ENCODE peak calls at places on chromosomes 13 and 19, in five cellular contexts. One of them, this sample, is unnamed.

GRCh38 chr13:47413112-47413511 is 516.3 kb upstream of the HTR2A start:
- DNase-seq in breast epithelium: no peak
- DNase-seq in foreskin fibroblast: peak
- DNase-seq in brain microvascular endothelial cell: no peak
- DNase-seq in fibroblast of mammary gland: peak
- DNase-seq in this sample: no peak

GRCh38 chr19:38617764-38618589 is at the start of gene MAP4K1:
- DNase-seq in breast epithelium: no peak
- DNase-seq in foreskin fibroblast: no peak
- DNase-seq in brain microvascular endothelial cell: no peak
- DNase-seq in fibroblast of mammary gland: no peak
- DNase-seq in this sample: no peak

GRCh38 chr19:49684251-49684982 is 5.0 kb upstream of the ADM5 start:
- DNase-seq in breast epithelium: no peak
- DNase-seq in foreskin fibroblast: no peak
- DNase-seq in brain microvascular endothelial cell: no peak
- DNase-seq in fibroblast of mammary gland: no peak
- DNase-seq in this sample: no peak

GRCh38 chr13:42495751-42496150 is 78.2 kb upstream of the TNFSF11 start:
- DNase-seq in breast epithelium: no peak
- DNase-seq in foreskin fibroblast: no peak
- DNase-seq in brain microvascular endothelial cell: no peak
- DNase-seq in fibroblast of mammary gland: no peak
- DNase-seq in this sample: no peak

GRCh38 chr19:47509973-47510372 is 4.9 kb downstream of the NAPA start:
- DNase-seq in breast epithelium: peak
- DNase-seq in foreskin fibroblast: no peak
- DNase-seq in brain microvascular endothelial cell: no peak
- DNase-seq in fibroblast of mammary gland: no peak
- DNase-seq in this sample: no peak

GRCh38 chr13:99442273-99442895 is 58.9 kb upstream of the TM9SF2 start:
- DNase-seq in breast epithelium: no peak
- DNase-seq in foreskin fibroblast: no peak
- DNase-seq in brain microvascular endothelial cell: peak
- DNase-seq in fibroblast of mammary gland: peak
- DNase-seq in this sample: peak

GRCh38 chr13:56736966-56737365 is 403.8 kb upstream of the PRR20A start:
- DNase-seq in breast epithelium: no peak
- DNase-seq in foreskin fibroblast: no peak
- DNase-seq in brain microvascular endothelial cell: no peak
- DNase-seq in fibroblast of mammary gland: no peak
- DNase-seq in this sample: no peak

GRCh38 chr13:38824342-38824741 is 137.5 kb downstream of the FREM2 start:
- DNase-seq in breast epithelium: no peak
- DNase-seq in foreskin fibroblast: no peak
- DNase-seq in brain microvascular endothelial cell: no peak
- DNase-seq in fibroblast of mammary gland: no peak
- DNase-seq in this sample: no peak

GRCh38 chr13:69553976-69554375 is 553.6 kb upstream of the ATXN8OS start:
- DNase-seq in breast epithelium: no peak
- DNase-seq in foreskin fibroblast: no peak
- DNase-seq in brain microvascular endothelial cell: no peak
- DNase-seq in fibroblast of mammary gland: no peak
- DNase-seq in this sample: no peak

GRCh38 chr13:112464720-112465119 is 88.6 kb downstream of the SPACA7 start:
- DNase-seq in breast epithelium: no peak
- DNase-seq in foreskin fibroblast: no peak
- DNase-seq in brain microvascular endothelial cell: no peak
- DNase-seq in fibroblast of mammary gland: no peak
- DNase-seq in this sample: no peak

GRCh38 chr13:32011971-32012370 is 19.6 kb upstream of the FRY start:
- DNase-seq in breast epithelium: no peak
- DNase-seq in foreskin fibroblast: no peak
- DNase-seq in brain microvascular endothelial cell: no peak
- DNase-seq in fibroblast of mammary gland: no peak
- DNase-seq in this sample: no peak

GRCh38 chr13:97288486-97288900 is 66.4 kb downstream of the MBNL2 start:
- DNase-seq in breast epithelium: no peak
- DNase-seq in foreskin fibroblast: no peak
- DNase-seq in brain microvascular endothelial cell: no peak
- DNase-seq in fibroblast of mammary gland: no peak
- DNase-seq in this sample: no peak

GRCh38 chr13:100459747-100460146 is 128.8 kb downstream of the GGACT start:
- DNase-seq in breast epithelium: no peak
- DNase-seq in foreskin fibroblast: no peak
- DNase-seq in brain microvascular endothelial cell: no peak
- DNase-seq in fibroblast of mammary gland: no peak
- DNase-seq in this sample: no peak

GRCh38 chr13:48600374-48601364 is 53.1 kb upstream of the CYSLTR2 start:
- DNase-seq in breast epithelium: no peak
- DNase-seq in foreskin fibroblast: no peak
- DNase-seq in brain microvascular endothelial cell: peak
- DNase-seq in fibroblast of mammary gland: peak
- DNase-seq in this sample: peak

GRCh38 chr19:1438933-1439358 is 750 bp downstream of the RPS15 start:
- DNase-seq in breast epithelium: no peak
- DNase-seq in foreskin fibroblast: no peak
- DNase-seq in brain microvascular endothelial cell: no peak
- DNase-seq in fibroblast of mammary gland: no peak
- DNase-seq in this sample: no peak

GRCh38 chr19:28710278-28710677 is 502.7 kb downstream of the UQCRFS1 start:
- DNase-seq in breast epithelium: no peak
- DNase-seq in foreskin fibroblast: peak
- DNase-seq in brain microvascular endothelial cell: no peak
- DNase-seq in fibroblast of mammary gland: peak
- DNase-seq in this sample: peak

GRCh38 chr19:15508035-15508710 is at the start of gene CYP4F22:
- DNase-seq in breast epithelium: no peak
- DNase-seq in foreskin fibroblast: no peak
- DNase-seq in brain microvascular endothelial cell: no peak
- DNase-seq in fibroblast of mammary gland: no peak
- DNase-seq in this sample: no peak

GRCh38 chr19:7421941-7422744 is 66.7 kb downstream of the PEX11G start:
- DNase-seq in breast epithelium: no peak
- DNase-seq in foreskin fibroblast: no peak
- DNase-seq in brain microvascular endothelial cell: no peak
- DNase-seq in fibroblast of mammary gland: no peak
- DNase-seq in this sample: no peak

GRCh38 chr13:35379663-35380062 is 96.8 kb downstream of the MAB21L1 start:
- DNase-seq in breast epithelium: no peak
- DNase-seq in foreskin fibroblast: no peak
- DNase-seq in brain microvascular endothelial cell: no peak
- DNase-seq in fibroblast of mammary gland: no peak
- DNase-seq in this sample: no peak

GRCh38 chr19:2038284-2039081 is 12.6 kb downstream of the MKNK2 start:
- DNase-seq in breast epithelium: no peak
- DNase-seq in foreskin fibroblast: no peak
- DNase-seq in brain microvascular endothelial cell: no peak
- DNase-seq in fibroblast of mammary gland: no peak
- DNase-seq in this sample: no peak

GRCh38 chr19:57053401-57053800 is 66.4 kb upstream of the USP29 start:
- DNase-seq in breast epithelium: no peak
- DNase-seq in foreskin fibroblast: no peak
- DNase-seq in brain microvascular endothelial cell: no peak
- DNase-seq in fibroblast of mammary gland: no peak
- DNase-seq in this sample: no peak

GRCh38 chr19:16066611-16067104 is 9.6 kb upstream of the TPM4 start:
- DNase-seq in breast epithelium: no peak
- DNase-seq in foreskin fibroblast: peak
- DNase-seq in brain microvascular endothelial cell: peak
- DNase-seq in fibroblast of mammary gland: peak
- DNase-seq in this sample: peak

GRCh38 chr13:73198888-73199497 is 140.2 kb downstream of the KLF5 start:
- DNase-seq in breast epithelium: no peak
- DNase-seq in foreskin fibroblast: no peak
- DNase-seq in brain microvascular endothelial cell: no peak
- DNase-seq in fibroblast of mammary gland: no peak
- DNase-seq in this sample: no peak

GRCh38 chr19:18605546-18606280 is 886 bp downstream of the CRLF1 start:
- DNase-seq in breast epithelium: no peak
- DNase-seq in foreskin fibroblast: no peak
- DNase-seq in brain microvascular endothelial cell: no peak
- DNase-seq in fibroblast of mammary gland: no peak
- DNase-seq in this sample: no peak
- H3K4me3 ChIP-seq in breast epithelium: peak
- H3K4me3 ChIP-seq in foreskin fibroblast: peak
- H3K4me3 ChIP-seq in brain microvascular endothelial cell: peak
- H3K4me3 ChIP-seq in fibroblast of mammary gland: no peak
- H3K4me3 ChIP-seq in this sample: peak

DNA sequence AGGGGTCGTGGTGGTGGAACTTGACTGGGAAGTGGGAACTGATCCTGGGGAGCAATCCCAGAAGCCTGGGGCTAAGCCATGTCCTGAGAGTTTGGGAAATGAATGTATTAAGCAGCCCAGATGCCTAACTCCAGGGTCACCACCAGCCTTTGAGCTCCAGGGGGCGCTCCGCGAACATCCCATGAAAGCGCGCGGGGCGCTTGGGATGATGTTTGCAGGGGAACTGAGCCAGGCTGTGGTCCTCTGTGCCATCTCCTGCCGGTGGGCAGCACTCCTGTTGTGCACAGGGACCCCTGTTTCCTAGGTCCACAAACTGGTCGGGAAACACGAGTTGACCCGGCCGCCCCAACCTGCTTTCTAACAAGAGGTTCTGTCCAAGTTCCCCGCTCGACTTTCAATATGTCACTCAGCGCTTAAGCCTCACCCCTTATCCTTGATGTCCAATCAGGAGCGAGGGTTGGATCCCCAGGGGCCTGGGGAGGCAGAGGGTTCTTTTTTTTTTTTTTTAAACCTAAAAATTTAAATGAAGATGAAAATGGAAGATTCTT is 14.4 kb downstream of the LEUTX start:
- DNase-seq in breast epithelium: peak
- DNase-seq in foreskin fibroblast: peak
- DNase-seq in brain microvascular endothelial cell: peak
- DNase-seq in fibroblast of mammary gland: peak
- DNase-seq in this sample: peak
- TF ChIP-seq CTCF in breast epithelium: peak
- TF ChIP-seq CTCF in foreskin fibroblast: peak
- TF ChIP-seq CTCF in brain microvascular endothelial cell: peak
- TF ChIP-seq CTCF in fibroblast of mammary gland: peak
- TF ChIP-seq CTCF in this sample: peak

DNA sequence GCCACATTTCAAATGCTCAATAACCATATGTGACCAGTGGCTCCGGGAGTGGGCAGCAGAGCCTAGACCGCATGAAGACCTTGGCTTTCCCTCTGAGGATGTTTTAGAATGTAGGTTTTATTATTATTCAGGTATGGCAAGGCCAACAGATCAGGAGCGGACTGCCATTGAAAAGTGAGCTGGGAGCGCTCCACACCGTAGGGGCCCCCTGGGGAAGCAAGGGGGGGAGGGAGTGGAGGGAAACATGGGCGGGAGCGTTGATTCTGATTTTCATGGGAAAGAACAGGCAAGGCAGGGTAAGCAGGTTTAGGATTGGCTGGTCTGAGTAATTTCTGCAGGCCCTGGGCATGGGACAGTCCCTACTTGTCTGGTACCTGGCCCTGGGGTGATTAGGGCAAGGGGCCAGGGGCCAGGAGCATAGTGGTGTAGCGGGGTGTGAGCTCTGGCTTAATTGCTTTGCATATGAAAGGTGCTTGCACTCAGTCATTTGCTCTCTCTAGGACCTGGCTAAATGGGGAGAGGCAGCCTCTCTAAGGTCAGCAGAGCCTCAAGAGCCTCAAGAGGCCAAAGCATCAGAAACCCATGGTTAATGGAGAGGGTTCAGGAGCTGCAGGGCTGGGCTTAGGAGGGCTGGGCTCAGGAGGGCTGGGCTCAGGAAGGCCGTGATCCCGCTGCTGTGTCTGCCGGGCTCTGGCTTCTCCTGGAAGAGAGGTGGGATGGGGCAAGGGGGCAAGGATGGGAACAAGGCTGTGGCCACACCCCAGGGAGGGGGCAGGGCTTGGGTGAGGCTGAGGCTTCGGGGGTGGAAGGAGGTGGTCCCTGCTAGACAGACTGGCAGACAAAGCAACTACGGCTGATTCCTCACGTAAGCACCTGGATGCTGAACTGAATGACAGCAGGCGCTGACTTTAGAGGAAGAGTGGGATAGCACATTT is 82.0 kb upstream of the WASF3 start:
- DNase-seq in breast epithelium: no peak
- DNase-seq in foreskin fibroblast: no peak
- DNase-seq in brain microvascular endothelial cell: no peak
- DNase-seq in fibroblast of mammary gland: no peak
- DNase-seq in this sample: no peak
- H3K4me3 ChIP-seq in breast epithelium: peak
- H3K4me3 ChIP-seq in foreskin fibroblast: no peak
- H3K4me3 ChIP-seq in brain microvascular endothelial cell: no peak
- H3K4me3 ChIP-seq in fibroblast of mammary gland: peak
- H3K4me3 ChIP-seq in this sample: no peak

GRCh38 chr13:60439201-60439600 is 42.2 kb downstream of the TDRD3 start:
- DNase-seq in breast epithelium: no peak
- DNase-seq in foreskin fibroblast: no peak
- DNase-seq in brain microvascular endothelial cell: no peak
- DNase-seq in fibroblast of mammary gland: no peak
- DNase-seq in this sample: no peak

GRCh38 chr13:60431108-60431700 is 34.2 kb downstream of the TDRD3 start:
- DNase-seq in breast epithelium: no peak
- DNase-seq in foreskin fibroblast: peak
- DNase-seq in brain microvascular endothelial cell: peak
- DNase-seq in fibroblast of mammary gland: peak
- DNase-seq in this sample: peak

GRCh38 chr13:60435762-60436374 is 38.8 kb downstream of the TDRD3 start:
- DNase-seq in breast epithelium: no peak
- DNase-seq in foreskin fibroblast: no peak
- DNase-seq in brain microvascular endothelial cell: no peak
- DNase-seq in fibroblast of mammary gland: no peak
- DNase-seq in this sample: no peak

DNA sequence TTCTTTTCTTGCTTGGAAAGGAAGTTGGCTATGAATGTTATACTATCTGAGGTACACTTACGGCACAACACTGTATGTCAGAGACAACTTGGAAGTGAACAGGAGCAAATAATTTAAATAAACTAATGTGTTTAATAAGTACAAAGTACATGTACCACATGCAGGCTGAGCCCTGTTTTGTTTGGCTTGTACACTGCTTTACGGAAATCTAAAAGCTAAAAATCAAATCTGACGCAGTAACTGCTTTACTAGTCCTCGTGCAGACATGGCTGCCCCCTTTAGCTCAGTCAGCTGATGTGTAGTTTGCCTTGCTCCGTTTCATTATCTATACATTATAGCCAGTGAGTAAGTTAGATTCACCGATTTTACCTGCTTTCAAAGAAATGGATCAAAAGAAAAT is 36.5 kb downstream of the TDRD3 start:
- DNase-seq in breast epithelium: no peak
- DNase-seq in foreskin fibroblast: no peak
- DNase-seq in brain microvascular endothelial cell: no peak
- DNase-seq in fibroblast of mammary gland: no peak
- DNase-seq in this sample: no peak
- TF ChIP-seq CTCF in breast epithelium: no peak
- TF ChIP-seq CTCF in foreskin fibroblast: no peak
- TF ChIP-seq CTCF in brain microvascular endothelial cell: no peak
- TF ChIP-seq CTCF in fibroblast of mammary gland: no peak
- TF ChIP-seq CTCF in this sample: no peak

This sample was measured in cardiac fibroblast.